ENCODE peak calls at places on chromosomes 4 and X, in ten cellular contexts. W, D, M, J, N, H, F, X, I and G are unnamed samples.

GRCh38 chr4:166121897-166122296 is 248.9 kb downstream of the TLL1 start:
- DNase-seq in F (no peak), J (no peak), H (no peak), I (no peak), D (no peak), X (no peak), M (peak; percentile 81), N (no peak), W (no peak), G (no peak)

GRCh38 chrX:106802063-106802387 is 448 bp upstream of the TBC1D8B start:
- DNase-seq in N (no peak), W (no peak), F (no peak), M (peak; percentile 18), H (peak; percentile 4), J (no peak), D (no peak), I (no peak), X (no peak), G (peak; percentile 10)

GRCh38 chrX:109886122-109886761 is 116.7 kb upstream of the TMEM164 start:
- DNase-seq in N (no peak), W (no peak), M (peak; percentile 67), X (no peak), I (peak; percentile 33), H (peak; percentile 46), D (no peak), F (peak; percentile 52), J (no peak), G (peak; percentile 59)

GRCh38 chrX:13345037-13345436 is 25.2 kb upstream of the ATXN3L start:
- DNase-seq in X (no peak), M (no peak), D (no peak), J (no peak), N (no peak), I (no peak), W (no peak), F (no peak), H (no peak), G (no peak)

GRCh38 chr4:2433609-2434350 is 15.0 kb downstream of the CFAP99 start:
- DNase-seq in M (no peak), W (no peak), I (no peak), D (peak; percentile 54), J (no peak), F (no peak), H (no peak), N (no peak), X (no peak), G (no peak)

GRCh38 chr4:54228563-54229501 is at the start of gene PDGFRA:
- DNase-seq in D (peak; percentile 85), W (peak; percentile 73), J (no peak), M (peak; percentile 81), H (no peak), N (no peak), X (no peak), I (peak; percentile 71), F (peak; percentile 45), G (no peak)

GRCh38 chr4:77849278-77849965 is 13.2 kb upstream of the MRPL1 start:
- DNase-seq in F (no peak), I (no peak), X (no peak), H (no peak), J (no peak), N (peak; percentile 55), D (no peak), M (no peak), W (no peak), G (no peak)

GRCh38 chr4:108954880-108955279 is 192.0 kb upstream of the ETNPPL start:
- DNase-seq in W (no peak), D (no peak), H (peak; percentile 11), X (no peak), M (no peak), J (no peak), I (no peak), F (no peak), N (no peak), G (no peak)

DNA sequence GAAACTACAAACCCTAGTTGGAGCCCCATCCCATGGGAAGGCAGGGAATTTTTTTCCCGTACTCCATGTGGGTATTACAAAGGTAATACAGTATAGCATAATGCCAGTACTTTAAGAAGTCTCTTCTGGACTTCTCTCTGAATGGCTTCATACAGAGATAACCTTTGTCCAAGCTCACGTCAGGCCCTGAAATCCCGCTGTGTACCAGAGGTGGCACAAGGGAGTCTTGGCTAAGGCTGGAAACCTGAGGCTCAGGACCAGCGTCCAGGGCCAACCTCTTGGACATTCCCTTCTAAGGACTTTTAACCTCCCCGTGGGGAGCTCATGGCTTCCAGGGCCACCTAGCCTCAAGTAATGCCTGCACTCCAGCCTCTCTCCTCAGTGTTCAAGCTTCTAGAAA is 338.9 kb upstream of the FAM241A start:
- DNase-seq in I (peak; percentile 46), M (peak; percentile 51), N (no peak), F (no peak), W (no peak), D (no peak), X (no peak), J (no peak), H (peak; percentile 3), G (peak; percentile 8)
- TF ChIP-seq CTCF in I (peak; percentile 36), M (no peak), N (no peak), F (no peak), W (no peak), D (no peak), X (no peak), J (no peak), H (no peak), G (no peak)

GRCh38 chr4:7157140-7157488 is 35.2 kb upstream of the SORCS2 start:
- DNase-seq in H (no peak), M (no peak), F (no peak), I (no peak), N (no peak), J (no peak), X (no peak), D (no peak), W (no peak), G (no peak)
- TF ChIP-seq CTCF in H (no peak), M (no peak), F (no peak), I (no peak), N (no peak), J (no peak), X (no peak), D (no peak), W (no peak), G (no peak)

GRCh38 chr4:112765317-112765989 is 128.5 kb downstream of the LARP7 start:
- DNase-seq in M (peak; percentile 67), W (no peak), F (no peak), N (no peak), H (no peak), D (no peak), I (peak; percentile 33), X (no peak), J (no peak), G (no peak)

GRCh38 chr4:112767386-112767785 is 130.4 kb downstream of the LARP7 start:
- DNase-seq in J (no peak), X (no peak), N (no peak), D (no peak), M (no peak), W (no peak), F (no peak), I (no peak), H (no peak), G (no peak)

GRCh38 chr4:112770111-112770510 is 133.2 kb downstream of the LARP7 start:
- DNase-seq in J (no peak), I (no peak), X (no peak), W (no peak), D (no peak), N (no peak), H (no peak), F (no peak), M (no peak), G (no peak)

GRCh38 chr4:112766422-112766821 is 129.5 kb downstream of the LARP7 start:
- DNase-seq in M (peak; percentile 13), X (no peak), J (no peak), F (peak; percentile 27), D (no peak), W (peak; percentile 15), N (no peak), H (no peak), I (peak; percentile 42), G (no peak)
- TF ChIP-seq CTCF in M (peak; percentile 55), X (peak; percentile 54), J (no peak), F (peak; percentile 6), D (no peak), W (no peak), N (no peak), H (no peak), I (peak; percentile 65), G (no peak)

GRCh38 chrX:55715847-55716246 is 1.7 kb upstream of the RRAGB start:
- DNase-seq in D (no peak), X (no peak), J (no peak), W (no peak), I (no peak), H (no peak), N (no peak), F (no peak), M (no peak), G (no peak)
- TF ChIP-seq CTCF in D (no peak), X (no peak), J (no peak), W (no peak), I (no peak), H (no peak), N (no peak), F (no peak), M (no peak), G (no peak)

GRCh38 chr4:181261279-181261678 is 981.9 kb upstream of the TENM3 start:
- DNase-seq in H (no peak), M (peak; percentile 50), X (no peak), I (no peak), W (no peak), D (no peak), J (no peak), F (no peak), N (no peak), G (no peak)
- TF ChIP-seq CTCF in H (no peak), M (no peak), X (no peak), I (no peak), W (no peak), D (peak; percentile 18), J (no peak), F (no peak), N (no peak), G (no peak)